ENCODE peak calls at places on chromosomes 1 and 21, in five cellular contexts. U is endothelial cell, W is NCI-H2171 treated with DMSO at 0.1 percent for 48 hours, E is adipocyte, Z is heart right ventricle. G is an unnamed sample.

GRCh38 chr1:14756617-14757259 is 158.3 kb downstream of the KAZN start:
- DNase-seq in U (no peak), W (no peak), E (no peak), Z (no peak), G (no peak)

GRCh38 chr21:43591468-43592050 is 67.7 kb downstream of the HSF2BP start:
- DNase-seq in U (no peak), W (no peak), E (no peak), Z (no peak), G (no peak)

GRCh38 chr1:59516881-59517280 is 220.0 kb downstream of the FGGY start:
- DNase-seq in U (no peak), W (no peak), E (no peak), Z (no peak), G (no peak)

GRCh38 chr1:32205401-32206370 is at the start of gene IQCC:
- DNase-seq in U (peak), W (peak), E (peak), Z (peak), G (no peak)

GRCh38 chr1:218395916-218396315 is 50.8 kb downstream of the TGFB2 start:
- DNase-seq in U (no peak), W (no peak), E (no peak), Z (no peak), G (no peak)

GRCh38 chr1:201737350-201738060 is 91.5 kb upstream of the IPO9 start:
- DNase-seq in U (no peak), W (no peak), E (peak), Z (peak), G (no peak)

GRCh38 chr1:16960560-16961296 is 19.7 kb downstream of the MFAP2 start:
- DNase-seq in U (peak), W (peak), E (peak), Z (peak), G (no peak)

GRCh38 chr1:153312569-153313186 is at the start of gene PGLYRP3:
- DNase-seq in U (no peak), W (peak), E (no peak), Z (no peak), G (no peak)

GRCh38 chr1:200027264-200027823 is at the start of gene NR5A2:
- DNase-seq in U (no peak), W (no peak), E (no peak), Z (no peak), G (no peak)

GRCh38 chr21:40837456-40837855 is 9.5 kb downstream of the DSCAM start:
- DNase-seq in U (no peak), W (no peak), E (no peak), Z (no peak), G (no peak)

GRCh38 chr1:37811027-37811655 is 3.1 kb upstream of the YRDC start:
- DNase-seq in U (peak), W (peak), E (peak), Z (peak), G (no peak)

GRCh38 chr1:207933205-207933800 is 22.4 kb upstream of the CD34 start:
- DNase-seq in U (no peak), W (no peak), E (no peak), Z (no peak), G (no peak)

GRCh38 chr1:168799918-168800605 is 71.1 kb upstream of the DPT start:
- DNase-seq in U (no peak), W (no peak), E (no peak), Z (no peak), G (no peak)

GRCh38 chr1:31811605-31812004 is 4.2 kb downstream of the SPOCD1 start:
- DNase-seq in U (peak), W (peak), E (peak), Z (no peak), G (no peak)

GRCh38 chr1:198713081-198713480 is 74.2 kb downstream of the PTPRC start:
- DNase-seq in U (no peak), W (no peak), E (peak), Z (no peak), G (no peak)

GRCh38 chr1:4554291-4554865 is 100.0 kb upstream of the AJAP1 start:
- DNase-seq in U (no peak), W (no peak), E (no peak), Z (no peak), G (no peak)

GRCh38 chr1:58968360-58968952 is 184.6 kb upstream of the JUN start:
- DNase-seq in U (no peak), W (peak), E (peak), Z (peak), G (no peak)

GRCh38 chr1:83692524-83693336 is 306.2 kb downstream of the TTLL7 start:
- DNase-seq in U (peak), W (no peak), E (peak), Z (peak), G (no peak)

GRCh38 chr1:94633051-94633450 is 91.5 kb upstream of the F3 start:
- DNase-seq in U (no peak), W (no peak), E (peak), Z (no peak), G (no peak)

GRCh38 chr21:25557170-25557569 is 50.1 kb downstream of the MRPL39 start:
- DNase-seq in U (no peak), W (no peak), E (no peak), Z (no peak), G (no peak)

G was measured in SIG-M5.